ENCODE peak calls at places on chromosomes 3 and 15, in five cellular contexts. V, S, N, Q and F are unnamed samples.

GRCh38 chr15:39548561-39548960 is 32.3 kb upstream of the THBS1 start:
- DNase-seq in S (no peak), Q (no peak), V (no peak), N (no peak), F (no peak)

GRCh38 chr3:43364494-43364893 is 78.2 kb downstream of the SNRK start:
- DNase-seq in S (no peak), Q (no peak), N (no peak), V (no peak), F (no peak)

GRCh38 chr15:64092864-64093626 is 593 bp downstream of the CIAO2A start:
- DNase-seq in Q (peak), N (peak), S (peak), V (no peak), F (peak)

GRCh38 chr3:101195951-101196713 is 124.2 kb downstream of the IMPG2 start:
- DNase-seq in Q (no peak), N (peak), V (no peak), S (peak), F (peak)

GRCh38 chr15:93302080-93302765 is 213.2 kb upstream of the RGMA start:
- DNase-seq in N (no peak), V (no peak), Q (no peak), S (no peak), F (no peak)

GRCh38 chr3:111895079-111895478 is 36.0 kb downstream of the PHLDB2 start:
- DNase-seq in V (no peak), Q (no peak), N (peak), S (peak), F (no peak)

GRCh38 chr3:81216192-81216591 is 545.3 kb downstream of the GBE1 start:
- DNase-seq in V (no peak), Q (no peak), S (no peak), N (peak), F (peak)

GRCh38 chr3:42490243-42490642 is 12.2 kb upstream of the VIPR1 start:
- DNase-seq in S (no peak), V (peak), N (peak), Q (peak), F (peak)

GRCh38 chr3:189863031-189863430 is 231.8 kb downstream of the TP63 start:
- DNase-seq in Q (no peak), S (no peak), V (no peak), N (peak), F (peak)

GRCh38 chr15:32716960-32717289 is 879 bp upstream of the GREM1 start:
- DNase-seq in N (no peak), Q (no peak), V (no peak), S (no peak), F (no peak)

GRCh38 chr3:53223025-53223424 is 32.8 kb downstream of the TKT start:
- DNase-seq in Q (no peak), S (no peak), V (no peak), N (no peak), F (no peak)

GRCh38 chr3:194382196-194382891 is 12.8 kb upstream of the LRRC15 start:
- DNase-seq in V (peak), N (no peak), Q (peak), S (no peak), F (no peak)

GRCh38 chr15:80203361-80203885 is 48.6 kb downstream of the CTXND1 start:
- DNase-seq in Q (peak), N (no peak), V (no peak), S (no peak), F (no peak)

GRCh38 chr3:46978985-46979944 is at the start of gene NBEAL2:
- DNase-seq in N (peak), Q (peak), V (peak), S (peak), F (peak)

GRCh38 chr3:187976361-187976900 is 177.5 kb upstream of the LPP start:
- DNase-seq in N (no peak), S (no peak), V (no peak), Q (no peak), F (no peak)

GRCh38 chr15:66151809-66152208 is 101.7 kb downstream of the MEGF11 start:
- DNase-seq in V (no peak), S (no peak), Q (peak), N (peak), F (no peak)

GRCh38 chr3:54965746-54966145 is 37.9 kb upstream of the LRTM1 start:
- DNase-seq in S (no peak), N (no peak), V (no peak), Q (no peak), F (no peak)

GRCh38 chr3:188031106-188031505 is 122.9 kb upstream of the LPP start:
- DNase-seq in Q (no peak), N (no peak), V (no peak), S (no peak), F (no peak)

GRCh38 chr3:195774917-195775316 is 36.8 kb downstream of the MUC4 start:
- DNase-seq in Q (peak), N (peak), S (peak), V (no peak), F (no peak)

GRCh38 chr15:92000709-92001108 is 147.2 kb downstream of the SLCO3A1 start:
- DNase-seq in N (no peak), V (no peak), S (no peak), Q (no peak), F (no peak)

GRCh38 chr3:182261084-182261483 is 532.2 kb upstream of the ATP11B start:
- DNase-seq in V (no peak), Q (no peak), S (no peak), N (no peak), F (no peak)

GRCh38 chr15:43218908-43219706 is 1.7 kb downstream of the EPB42 start:
- DNase-seq in S (peak), V (no peak), N (peak), Q (peak), F (peak)

GRCh38 chr3:32399030-32399620 is 7.5 kb downstream of the CMTM7 start:
- DNase-seq in N (peak), S (peak), V (no peak), Q (no peak), F (no peak)

GRCh38 chr3:64518950-64519349 is 168.8 kb downstream of the ADAMTS9 start:
- DNase-seq in Q (no peak), V (no peak), N (no peak), S (no peak), F (no peak)

GRCh38 chr3:9422712-9423424 is 25.5 kb downstream of the SETD5 start:
- DNase-seq in Q (peak), S (peak), V (peak), N (peak), F (peak)

GRCh38 chr3:27544372-27544865 is 60.2 kb upstream of the SLC4A7 start:
- DNase-seq in N (no peak), S (peak), Q (no peak), V (no peak), F (peak)

GRCh38 chr15:62066663-62067447 is at the start of gene C2CD4A:
- DNase-seq in V (peak), S (peak), N (peak), Q (peak), F (peak)

DNA sequence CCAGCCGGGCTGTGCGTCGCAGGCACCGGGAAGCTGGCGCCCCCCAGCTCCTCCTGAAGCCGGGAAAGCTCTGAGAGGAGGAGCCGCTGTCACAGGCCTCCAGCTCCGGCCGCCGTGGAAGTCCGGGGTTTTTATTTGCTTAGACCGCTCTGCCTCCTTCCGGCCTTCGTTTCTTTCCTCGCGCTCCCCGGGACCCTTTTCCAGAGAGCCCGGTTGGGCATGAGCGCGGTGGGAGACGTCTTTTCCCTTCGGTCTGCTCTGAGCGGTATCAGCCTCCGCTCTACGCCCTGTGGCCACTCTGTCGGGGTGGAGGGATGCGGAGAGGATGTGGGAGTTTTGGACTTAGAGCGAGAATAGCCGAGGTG is 559 bp downstream of the SENP5 start:
- DNase-seq in Q (peak), S (peak), N (no peak), V (peak), F (peak)
- H3K27ac ChIP-seq in Q (no peak), S (peak), N (peak), V (peak), F (peak)

DNA sequence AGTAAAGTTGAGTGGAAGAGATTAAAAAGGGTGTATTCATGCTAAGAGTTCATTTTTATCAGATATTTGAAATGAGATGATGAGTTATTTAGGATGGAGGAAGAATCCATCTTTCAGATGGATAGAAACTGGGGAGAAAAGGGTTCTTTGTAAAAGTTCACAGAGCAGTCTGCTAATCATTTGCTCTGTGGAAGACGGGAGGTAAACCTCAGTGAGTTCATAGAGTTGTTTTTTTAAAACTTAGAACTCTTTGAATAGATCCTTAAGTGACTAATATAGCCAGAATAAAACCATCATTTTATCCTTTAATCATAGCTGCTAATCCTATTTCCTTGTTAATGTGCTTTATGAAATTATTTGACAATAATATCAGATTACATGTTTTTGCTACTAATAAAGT is 5.1 kb downstream of the RASA2 start:
- DNase-seq in Q (no peak), S (no peak), N (no peak), V (no peak), F (no peak)
- H3K27ac ChIP-seq in Q (no peak), S (no peak), N (no peak), V (no peak), F (no peak)

GRCh38 chr3:11603628-11604027 is 40.1 kb downstream of the VGLL4 start:
- DNase-seq in V (peak), N (peak), Q (no peak), S (no peak), F (no peak)
- H3K27ac ChIP-seq in V (peak), N (peak), Q (no peak), S (peak), F (peak)

DNA sequence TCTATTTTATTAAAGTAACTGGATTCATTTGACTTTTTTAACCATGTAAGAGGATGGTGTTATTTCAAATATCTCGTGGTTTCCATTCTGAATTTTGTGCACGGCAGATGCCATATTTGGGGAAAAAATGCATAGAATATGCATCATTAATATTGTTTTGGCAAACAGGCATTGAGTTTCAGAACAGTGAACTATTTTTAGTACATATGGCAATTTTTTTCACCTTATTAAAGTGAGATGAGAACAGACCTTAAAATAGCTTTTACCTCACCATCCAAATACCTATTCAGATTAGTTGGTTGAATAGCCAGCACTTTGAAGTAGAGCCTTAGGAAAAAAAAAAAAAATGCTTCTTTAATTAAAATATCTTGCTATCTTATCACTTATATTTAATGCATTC is 117.3 kb upstream of the FLNB start:
- DNase-seq in N (no peak), S (no peak), Q (no peak), V (no peak), F (no peak)
- H3K27ac ChIP-seq in N (no peak), S (no peak), Q (no peak), V (peak), F (no peak)

GRCh38 chr3:105822171-105823123 is 46.4 kb downstream of the CBLB start:
- DNase-seq in Q (no peak), S (no peak), N (no peak), V (no peak), F (no peak)
- H3K27ac ChIP-seq in Q (no peak), S (no peak), N (peak), V (peak), F (no peak)